ENCODE peak calls at places on chromosomes 4 and X, in five cellular contexts. B, O, Q, N and S are unnamed samples.

GRCh38 chr4:36173923-36174322 is 70.4 kb downstream of the ARAP2 start:
- DNase-seq in B (no peak), O (no peak), Q (no peak), N (no peak), S (no peak)

GRCh38 chr4:186534056-186534455 is 21.3 kb downstream of the MTNR1A start:
- DNase-seq in B (no peak), O (no peak), Q (no peak), N (no peak), S (no peak)

GRCh38 chr4:60155088-60155487 is 1045.0 kb upstream of the ADGRL3 start:
- DNase-seq in B (no peak), O (no peak), Q (no peak), N (no peak), S (no peak)

GRCh38 chr4:110007217-110007616 is 94.5 kb downstream of the EGF start:
- DNase-seq in B (no peak), O (no peak), Q (no peak), N (no peak), S (no peak)

GRCh38 chr4:178205826-178206225 is 763.6 kb upstream of the AGA start:
- DNase-seq in B (peak; percentile 29), O (no peak), Q (no peak), N (no peak), S (no peak)

GRCh38 chr4:8026455-8026854 is 86.8 kb upstream of the AFAP1 start:
- DNase-seq in B (no peak), O (no peak), Q (no peak), N (no peak), S (no peak)

GRCh38 chr4:78774395-78774794 is 1.8 kb upstream of the BMP2K start:
- DNase-seq in B (no peak), O (no peak), Q (no peak), N (no peak), S (no peak)

GRCh38 chr4:56626963-56627362 is 54.1 kb downstream of the HOPX start:
- DNase-seq in B (no peak), O (no peak), Q (no peak), N (no peak), S (peak; percentile 4)

GRCh38 chr4:20249333-20249732 is 2.4 kb upstream of the SLIT2 start:
- DNase-seq in B (no peak), O (peak; percentile 77), Q (no peak), N (no peak), S (peak; percentile 57)

GRCh38 chr4:146113171-146113570 is 62.3 kb upstream of the LSM6 start:
- DNase-seq in B (no peak), O (no peak), Q (no peak), N (no peak), S (no peak)

GRCh38 chr4:153153339-153153851 is 50.8 kb upstream of the TRIM2 start:
- DNase-seq in B (no peak), O (peak; percentile 18), Q (peak; percentile 56), N (peak; percentile 84), S (peak; percentile 27)

GRCh38 chr4:55517526-55518229 is 29.0 kb downstream of the CLOCK start:
- DNase-seq in B (no peak), O (no peak), Q (no peak), N (no peak), S (no peak)

GRCh38 chrX:49230500-49231232 is 2.5 kb downstream of the CACNA1F start:
- DNase-seq in B (peak; percentile 42), O (no peak), Q (no peak), N (peak; percentile 87), S (no peak)

GRCh38 chr4:80183196-80184052 is 13.9 kb upstream of the PRDM8 start:
- DNase-seq in B (no peak), O (no peak), Q (no peak), N (peak; percentile 50), S (no peak)